ENCODE peak calls at places on chromosome X, in six cellular contexts. One of them, this sample, is unnamed.

GRCh38 chrX:124211312-124211942 is 121.0 kb upstream of the TEX13D start:
- DNase-seq in mesothelial cell of epicardium: no peak
- DNase-seq in tibial nerve: no peak
- DNase-seq in heart left ventricle: no peak
- DNase-seq in breast epithelium: no peak
- DNase-seq in cardiac muscle cell: peak
- DNase-seq in this sample: peak

GRCh38 chrX:112808651-112809050 is 32.0 kb downstream of the AMOT start:
- DNase-seq in mesothelial cell of epicardium: no peak
- DNase-seq in tibial nerve: no peak
- DNase-seq in heart left ventricle: no peak
- DNase-seq in breast epithelium: no peak
- DNase-seq in cardiac muscle cell: no peak
- DNase-seq in this sample: no peak

GRCh38 chrX:76148753-76149152 is 24.1 kb upstream of the PBDC1 start:
- DNase-seq in mesothelial cell of epicardium: no peak
- DNase-seq in tibial nerve: peak
- DNase-seq in heart left ventricle: peak
- DNase-seq in breast epithelium: peak
- DNase-seq in cardiac muscle cell: peak
- DNase-seq in this sample: peak

GRCh38 chrX:118751950-118752783 is 24.8 kb downstream of the IL13RA1 start:
- DNase-seq in mesothelial cell of epicardium: no peak
- DNase-seq in tibial nerve: no peak
- DNase-seq in heart left ventricle: no peak
- DNase-seq in breast epithelium: no peak
- DNase-seq in cardiac muscle cell: no peak
- DNase-seq in this sample: peak

GRCh38 chrX:144801786-144802185 is 445.5 kb upstream of the SPANXN1 start:
- DNase-seq in mesothelial cell of epicardium: no peak
- DNase-seq in tibial nerve: no peak
- DNase-seq in heart left ventricle: no peak
- DNase-seq in breast epithelium: no peak
- DNase-seq in cardiac muscle cell: no peak
- DNase-seq in this sample: no peak

GRCh38 chrX:25721564-25721963 is 416.6 kb upstream of the MAGEB18 start:
- DNase-seq in mesothelial cell of epicardium: no peak
- DNase-seq in tibial nerve: no peak
- DNase-seq in heart left ventricle: no peak
- DNase-seq in breast epithelium: no peak
- DNase-seq in cardiac muscle cell: peak
- DNase-seq in this sample: peak

GRCh38 chrX:45472968-45473367 is 272.3 kb upstream of the DIPK2B start:
- DNase-seq in mesothelial cell of epicardium: no peak
- DNase-seq in tibial nerve: no peak
- DNase-seq in heart left ventricle: no peak
- DNase-seq in breast epithelium: no peak
- DNase-seq in cardiac muscle cell: peak
- DNase-seq in this sample: no peak

GRCh38 chrX:48919360-48919821 is 567 bp upstream of the PIM2 start:
- DNase-seq in mesothelial cell of epicardium: no peak
- DNase-seq in tibial nerve: no peak
- DNase-seq in heart left ventricle: no peak
- DNase-seq in breast epithelium: no peak
- DNase-seq in cardiac muscle cell: no peak
- DNase-seq in this sample: peak

GRCh38 chrX:17247144-17247543 is 127.9 kb upstream of the NHS start:
- DNase-seq in mesothelial cell of epicardium: no peak
- DNase-seq in tibial nerve: no peak
- DNase-seq in heart left ventricle: no peak
- DNase-seq in breast epithelium: no peak
- DNase-seq in cardiac muscle cell: no peak
- DNase-seq in this sample: no peak

GRCh38 chrX:80486299-80486698 is 66.1 kb downstream of the TENT5D start:
- DNase-seq in mesothelial cell of epicardium: no peak
- DNase-seq in tibial nerve: no peak
- DNase-seq in heart left ventricle: no peak
- DNase-seq in breast epithelium: no peak
- DNase-seq in cardiac muscle cell: no peak
- DNase-seq in this sample: no peak

GRCh38 chrX:56762707-56763555 is 33.9 kb downstream of the NBDY start:
- DNase-seq in mesothelial cell of epicardium: no peak
- DNase-seq in tibial nerve: no peak
- DNase-seq in heart left ventricle: no peak
- DNase-seq in breast epithelium: no peak
- DNase-seq in cardiac muscle cell: no peak
- DNase-seq in this sample: peak

GRCh38 chrX:11540532-11541377 is 125.0 kb downstream of the ARHGAP6 start:
- DNase-seq in mesothelial cell of epicardium: no peak
- DNase-seq in tibial nerve: no peak
- DNase-seq in heart left ventricle: no peak
- DNase-seq in breast epithelium: no peak
- DNase-seq in cardiac muscle cell: peak
- DNase-seq in this sample: no peak

GRCh38 chrX:109839694-109840358 is 106.8 kb upstream of the ACSL4 start:
- DNase-seq in mesothelial cell of epicardium: no peak
- DNase-seq in tibial nerve: no peak
- DNase-seq in heart left ventricle: peak
- DNase-seq in breast epithelium: no peak
- DNase-seq in cardiac muscle cell: peak
- DNase-seq in this sample: no peak
- TF ChIP-seq CTCF in mesothelial cell of epicardium: no peak
- TF ChIP-seq CTCF in tibial nerve: no peak
- TF ChIP-seq CTCF in heart left ventricle: no peak
- TF ChIP-seq CTCF in breast epithelium: no peak
- TF ChIP-seq CTCF in cardiac muscle cell: peak
- TF ChIP-seq CTCF in this sample: no peak

GRCh38 chrX:16215660-16216059 is 48.4 kb downstream of the MAGEB17 start:
- DNase-seq in mesothelial cell of epicardium: no peak
- DNase-seq in tibial nerve: no peak
- DNase-seq in heart left ventricle: no peak
- DNase-seq in breast epithelium: no peak
- DNase-seq in cardiac muscle cell: no peak
- DNase-seq in this sample: no peak

GRCh38 chrX:16212024-16212423 is 44.7 kb downstream of the MAGEB17 start:
- DNase-seq in mesothelial cell of epicardium: no peak
- DNase-seq in tibial nerve: no peak
- DNase-seq in heart left ventricle: no peak
- DNase-seq in breast epithelium: no peak
- DNase-seq in cardiac muscle cell: peak
- DNase-seq in this sample: no peak

GRCh38 chrX:16213970-16214369 is 46.7 kb downstream of the MAGEB17 start:
- DNase-seq in mesothelial cell of epicardium: no peak
- DNase-seq in tibial nerve: no peak
- DNase-seq in heart left ventricle: no peak
- DNase-seq in breast epithelium: no peak
- DNase-seq in cardiac muscle cell: no peak
- DNase-seq in this sample: no peak

GRCh38 chrX:16208601-16209000 is 41.3 kb downstream of the MAGEB17 start:
- DNase-seq in mesothelial cell of epicardium: no peak
- DNase-seq in tibial nerve: no peak
- DNase-seq in heart left ventricle: no peak
- DNase-seq in breast epithelium: no peak
- DNase-seq in cardiac muscle cell: no peak
- DNase-seq in this sample: no peak

DNA sequence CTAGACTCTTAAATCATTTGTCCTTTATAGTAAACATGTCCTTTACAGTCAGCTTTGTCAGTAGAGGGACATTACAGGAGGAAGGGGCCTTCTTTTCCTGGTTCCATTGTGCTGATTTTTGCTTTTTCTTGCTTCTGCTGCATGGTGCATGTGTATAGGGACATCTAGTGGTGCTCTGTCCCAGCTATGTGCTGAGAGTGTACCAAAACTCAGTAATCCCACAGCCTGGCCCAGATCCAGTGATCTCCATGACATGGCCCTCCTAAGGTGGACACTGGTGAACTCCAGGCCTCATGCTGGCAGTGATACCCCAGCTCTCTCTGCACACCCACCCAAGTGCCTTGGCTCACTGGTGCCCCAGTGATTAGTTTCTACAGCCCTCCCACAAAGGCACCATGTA is 45.2 kb downstream of the MAGEB17 start:
- DNase-seq in mesothelial cell of epicardium: no peak
- DNase-seq in tibial nerve: no peak
- DNase-seq in heart left ventricle: no peak
- DNase-seq in breast epithelium: no peak
- DNase-seq in cardiac muscle cell: peak
- DNase-seq in this sample: no peak
- TF ChIP-seq CTCF in mesothelial cell of epicardium: no peak
- TF ChIP-seq CTCF in tibial nerve: no peak
- TF ChIP-seq CTCF in heart left ventricle: no peak
- TF ChIP-seq CTCF in breast epithelium: no peak
- TF ChIP-seq CTCF in cardiac muscle cell: peak
- TF ChIP-seq CTCF in this sample: peak

GRCh38 chrX:153557618-153558017 is 40.2 kb downstream of the ATP2B3 start:
- DNase-seq in mesothelial cell of epicardium: no peak
- DNase-seq in tibial nerve: no peak
- DNase-seq in heart left ventricle: no peak
- DNase-seq in breast epithelium: no peak
- DNase-seq in cardiac muscle cell: no peak
- DNase-seq in this sample: no peak
- TF ChIP-seq CTCF in mesothelial cell of epicardium: no peak
- TF ChIP-seq CTCF in tibial nerve: no peak
- TF ChIP-seq CTCF in heart left ventricle: no peak
- TF ChIP-seq CTCF in breast epithelium: no peak
- TF ChIP-seq CTCF in cardiac muscle cell: no peak
- TF ChIP-seq CTCF in this sample: no peak

DNA sequence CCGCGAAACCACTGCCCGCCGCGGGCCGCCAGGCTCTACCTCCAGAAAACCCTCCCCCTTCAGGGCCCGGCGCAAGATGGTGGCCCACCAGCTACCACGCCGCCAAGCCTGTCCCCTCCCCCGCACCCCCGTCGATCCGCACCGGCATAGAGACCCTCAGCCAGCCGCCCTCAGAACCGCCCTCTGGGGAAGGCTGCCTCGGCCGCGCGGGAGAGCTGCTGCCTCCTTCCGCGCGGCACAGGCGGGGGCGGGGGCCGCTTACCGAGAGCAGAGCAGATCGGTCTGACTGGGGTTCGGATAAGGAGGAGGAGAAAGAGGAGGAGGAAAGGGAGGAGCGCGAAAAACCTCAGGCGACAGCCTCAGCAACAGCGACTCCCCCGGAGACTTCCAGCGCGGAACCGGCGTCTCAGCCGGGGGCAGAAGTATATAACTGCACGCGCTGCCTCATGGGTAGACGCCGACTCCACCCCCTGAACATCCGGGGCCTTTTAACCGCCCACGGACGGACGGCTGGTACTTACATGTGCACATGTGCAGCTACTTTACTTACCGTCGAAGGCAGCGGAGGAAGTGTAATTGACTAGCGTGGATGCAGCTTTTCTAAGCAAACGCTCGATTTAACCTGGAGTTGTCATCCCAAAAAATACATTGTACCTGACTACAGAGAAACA is at the start of gene ZNF280C:
- DNase-seq in mesothelial cell of epicardium: peak
- DNase-seq in tibial nerve: peak
- DNase-seq in heart left ventricle: peak
- DNase-seq in breast epithelium: peak
- DNase-seq in cardiac muscle cell: peak
- DNase-seq in this sample: peak
- TF ChIP-seq CTCF in mesothelial cell of epicardium: no peak
- TF ChIP-seq CTCF in tibial nerve: peak
- TF ChIP-seq CTCF in heart left ventricle: peak
- TF ChIP-seq CTCF in breast epithelium: no peak
- TF ChIP-seq CTCF in cardiac muscle cell: peak
- TF ChIP-seq CTCF in this sample: peak

GRCh38 chrX:103669745-103670144 is 16.8 kb downstream of the MORF4L2 start:
- DNase-seq in mesothelial cell of epicardium: no peak
- DNase-seq in tibial nerve: no peak
- DNase-seq in heart left ventricle: no peak
- DNase-seq in breast epithelium: no peak
- DNase-seq in cardiac muscle cell: no peak
- DNase-seq in this sample: no peak

GRCh38 chrX:103678199-103678993 is 8.1 kb downstream of the MORF4L2 start:
- DNase-seq in mesothelial cell of epicardium: no peak
- DNase-seq in tibial nerve: no peak
- DNase-seq in heart left ventricle: no peak
- DNase-seq in breast epithelium: no peak
- DNase-seq in cardiac muscle cell: peak
- DNase-seq in this sample: no peak

DNA sequence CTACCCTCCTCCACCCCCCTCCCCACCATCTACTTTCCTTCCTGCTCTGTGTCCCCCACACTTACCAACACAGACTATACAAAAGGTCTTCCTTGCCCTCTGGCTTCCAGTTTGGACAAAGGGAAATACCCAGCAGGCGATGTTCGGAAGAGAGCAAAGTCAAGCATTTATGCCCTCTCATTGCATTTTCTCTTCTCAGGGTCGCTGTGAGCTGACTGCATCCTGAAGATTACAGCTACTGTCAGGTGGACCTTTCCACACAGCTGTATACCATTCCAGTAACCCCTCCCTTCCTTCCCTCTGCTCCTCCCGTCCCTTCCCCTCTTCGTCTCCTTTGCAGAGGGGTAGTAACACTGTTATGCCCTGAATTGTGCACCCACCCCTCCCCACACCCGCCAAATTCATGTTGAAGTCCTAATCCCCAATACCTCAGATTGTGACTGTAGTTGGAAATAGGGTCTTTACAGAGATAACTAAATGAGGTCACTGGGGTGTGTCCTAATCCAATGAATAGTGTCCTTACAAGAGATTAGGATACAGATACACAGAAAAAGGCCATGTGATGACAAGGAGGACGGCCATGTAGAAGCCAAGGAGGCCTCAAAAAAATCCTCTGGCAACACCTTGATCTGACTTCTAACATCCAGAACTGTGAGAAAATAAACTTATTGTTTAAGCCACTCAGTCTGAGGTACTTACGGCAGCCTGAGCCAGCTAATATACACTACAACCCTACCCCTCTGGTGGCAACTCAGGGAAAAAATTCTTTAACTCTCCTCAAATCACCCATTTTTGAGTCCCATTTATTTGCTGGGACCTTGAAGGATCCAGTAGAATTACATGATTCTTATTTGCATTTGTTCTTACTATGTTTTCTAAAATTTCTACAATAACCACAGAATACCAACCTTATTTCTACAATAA is 11.7 kb downstream of the MORF4L2 start:
- DNase-seq in mesothelial cell of epicardium: no peak
- DNase-seq in tibial nerve: no peak
- DNase-seq in heart left ventricle: no peak
- DNase-seq in breast epithelium: no peak
- DNase-seq in cardiac muscle cell: no peak
- DNase-seq in this sample: no peak
- TF ChIP-seq CTCF in mesothelial cell of epicardium: no peak
- TF ChIP-seq CTCF in tibial nerve: no peak
- TF ChIP-seq CTCF in heart left ventricle: no peak
- TF ChIP-seq CTCF in breast epithelium: no peak
- TF ChIP-seq CTCF in cardiac muscle cell: no peak
- TF ChIP-seq CTCF in this sample: no peak

This sample was measured in MM.1S.